ENCODE peak calls at places on chromosomes 2 and 18, in six cellular contexts. O is IMR-90, Z is neuronal stem cell, D is mesendoderm, Q is H1, C is H9. X is an unnamed sample.

GRCh38 chr18:77087391-77088141 is 45.0 kb downstream of the MBP start:
- DNase-seq in O (no peak), Z (peak), D (peak), Q (no peak), C (no peak), X (peak)

GRCh38 chr2:38959938-38960608 is 70.4 kb downstream of the ARHGEF33 start:
- DNase-seq in O (peak), Z (peak), D (peak), Q (peak), C (peak), X (peak)

GRCh38 chr2:235390108-235390815 is 103.6 kb upstream of the AGAP1 start:
- DNase-seq in O (peak), Z (no peak), D (no peak), Q (no peak), C (no peak), X (no peak)

GRCh38 chr2:50438293-50438692 is 593.6 kb downstream of the NRXN1 start:
- DNase-seq in O (no peak), Z (no peak), D (no peak), Q (no peak), C (no peak), X (no peak)

GRCh38 chr18:8423051-8423558 is 186.1 kb upstream of the RAB12 start:
- DNase-seq in O (peak), Z (no peak), D (peak), Q (no peak), C (no peak), X (peak)

GRCh38 chr2:162029287-162029901 is 44.6 kb downstream of the DPP4 start:
- DNase-seq in O (peak), Z (no peak), D (no peak), Q (no peak), C (no peak), X (no peak)

GRCh38 chr2:135050684-135051083 is 1.4 kb upstream of the RAB3GAP1 start:
- DNase-seq in O (no peak), Z (no peak), D (no peak), Q (no peak), C (no peak), X (no peak)

GRCh38 chr2:183059561-183059960 is 19.0 kb upstream of the DUSP19 start:
- DNase-seq in O (peak), Z (no peak), D (no peak), Q (no peak), C (no peak), X (peak)

GRCh38 chr2:130372833-130373807 is 17.3 kb downstream of the PTPN18 start:
- DNase-seq in O (no peak), Z (no peak), D (no peak), Q (no peak), C (no peak), X (no peak)

GRCh38 chr2:219399716-219400478 is 12.2 kb upstream of the DNPEP start:
- DNase-seq in O (no peak), Z (no peak), D (no peak), Q (no peak), C (no peak), X (peak)

GRCh38 chr2:219400562-219400961 is 12.8 kb upstream of the DNPEP start:
- DNase-seq in O (no peak), Z (no peak), D (no peak), Q (no peak), C (no peak), X (no peak)

GRCh38 chr2:219396863-219397457 is 9.2 kb upstream of the DNPEP start:
- DNase-seq in O (no peak), Z (no peak), D (no peak), Q (no peak), C (no peak), X (no peak)

GRCh38 chr2:219401621-219402020 is 13.9 kb upstream of the DNPEP start:
- DNase-seq in O (no peak), Z (no peak), D (no peak), Q (no peak), C (no peak), X (no peak)

DNA sequence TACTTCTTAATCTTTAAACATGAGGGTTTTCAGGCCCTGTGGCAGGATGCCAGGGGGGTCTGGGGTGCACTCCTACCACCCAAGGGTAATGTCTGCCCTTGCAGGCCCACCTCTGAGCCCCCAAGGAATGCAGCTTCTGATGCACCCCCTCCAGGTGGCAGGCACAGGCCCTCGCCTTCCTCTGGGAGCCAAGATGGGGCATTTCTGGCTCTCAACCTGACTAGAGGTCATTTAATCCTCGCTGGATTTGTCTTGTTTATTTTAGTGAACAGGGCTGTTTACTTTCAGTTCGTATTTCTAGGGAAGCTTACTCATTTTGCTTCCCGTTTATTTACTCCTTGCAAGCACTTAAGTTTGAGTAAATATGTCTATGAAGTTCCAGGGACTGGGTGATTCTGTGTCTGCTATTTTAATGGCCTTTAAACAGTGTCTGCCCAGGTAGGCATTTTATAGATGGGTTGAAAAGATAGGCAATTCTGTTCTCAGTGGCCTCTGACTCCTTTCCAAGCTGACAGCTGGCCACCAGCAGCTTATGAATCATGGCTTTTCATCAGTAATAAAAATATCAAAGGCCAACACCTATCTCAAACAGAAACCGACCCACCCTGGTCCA is 11.1 kb upstream of the DNPEP start:
- DNase-seq in O (peak), Z (no peak), D (no peak), Q (no peak), C (no peak), X (peak)
- H3K9ac ChIP-seq in O (no peak), Z (no peak), D (no peak), Q (no peak), C (no peak), X (peak)

DNA sequence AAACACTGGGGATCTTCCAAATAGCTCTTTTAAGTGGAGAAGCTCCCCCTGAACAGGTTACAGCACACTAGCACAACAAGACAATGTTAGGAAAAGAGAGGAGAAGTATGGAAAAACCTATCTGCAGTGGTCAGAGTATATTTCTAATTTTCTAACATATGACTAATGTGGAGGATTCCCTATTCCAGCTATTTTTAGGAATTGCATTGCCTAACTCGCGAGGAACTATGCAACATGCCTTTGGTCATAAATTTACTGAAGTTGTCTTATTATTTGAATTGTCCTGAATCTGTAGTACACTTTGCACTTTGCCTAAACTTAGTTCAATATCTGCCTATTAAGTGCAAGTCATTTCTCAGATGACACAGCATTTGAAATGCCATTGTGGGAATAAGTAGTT is 381.4 kb downstream of the CCDC85A start:
- DNase-seq in O (no peak), Z (no peak), D (no peak), Q (no peak), C (no peak), X (peak)
- H2BK15ac ChIP-seq in O (no peak), Z (no peak), D (no peak), Q (no peak), C (no peak), X (no peak)

GRCh38 chr18:35185771-35186170 is 55.1 kb upstream of the ZNF397 start:
- DNase-seq in O (no peak), Z (no peak), D (no peak), Q (no peak), C (no peak), X (no peak)

GRCh38 chr18:35183846-35184245 is 57.0 kb upstream of the ZNF397 start:
- DNase-seq in O (no peak), Z (no peak), D (no peak), Q (no peak), C (no peak), X (no peak)

GRCh38 chr18:35178260-35178659 is 62.6 kb upstream of the ZNF397 start:
- DNase-seq in O (peak), Z (no peak), D (no peak), Q (no peak), C (no peak), X (peak)

GRCh38 chr18:35179906-35180305 is 60.9 kb upstream of the ZNF397 start:
- DNase-seq in O (no peak), Z (no peak), D (no peak), Q (no peak), C (no peak), X (no peak)

GRCh38 chr18:35182151-35182550 is 58.7 kb upstream of the ZNF397 start:
- DNase-seq in O (no peak), Z (no peak), D (no peak), Q (no peak), C (no peak), X (no peak)
- H4K8ac ChIP-seq in O (no peak), Z (no peak), D (no peak), Q (no peak), C (no peak), X (no peak)

GRCh38 chr2:216534809-216535208 is 36.2 kb downstream of the RPL37A start:
- DNase-seq in O (no peak), Z (no peak), D (no peak), Q (no peak), C (no peak), X (no peak)
- H3K9ac ChIP-seq in O (peak), Z (no peak), D (no peak), Q (no peak), C (no peak), X (no peak)